ENCODE peak calls at places on chromosomes 6 and 20, in seven cellular contexts. M, Y, Q, V, A, B and N are unnamed samples.

GRCh38 chr6:14037402-14038277 is 79.9 kb upstream of the CD83 start:
- DNase-seq in M (no peak), Y (no peak), Q (no peak), V (peak; percentile 80), A (peak; percentile 68), B (no peak), N (no peak)

GRCh38 chr6:73790572-73790971 is 94.6 kb downstream of the CD109 start:
- DNase-seq in M (no peak), Y (no peak), Q (no peak), V (no peak), A (no peak), B (no peak), N (no peak)

GRCh38 chr20:418858-419365 is 10.8 kb downstream of the RBCK1 start:
- DNase-seq in M (no peak), Y (no peak), Q (no peak), V (no peak), A (no peak), B (no peak), N (no peak)

GRCh38 chr6:158707120-158707519 is 57.3 kb downstream of the SYTL3 start:
- DNase-seq in M (no peak), Y (peak; percentile 47), Q (peak; percentile 45), V (peak; percentile 56), A (peak; percentile 29), B (peak; percentile 45), N (no peak)

GRCh38 chr20:1001116-1001515 is 995 bp downstream of the RSPO4 start:
- DNase-seq in M (no peak), Y (no peak), Q (no peak), V (no peak), A (no peak), B (peak; percentile 17), N (no peak)

GRCh38 chr6:21767891-21768659 is 174.5 kb downstream of the SOX4 start:
- DNase-seq in M (no peak), Y (no peak), Q (no peak), V (peak; percentile 87), A (no peak), B (no peak), N (no peak)

GRCh38 chr6:169587992-169588391 is 113.8 kb downstream of the WDR27 start:
- DNase-seq in M (no peak), Y (no peak), Q (no peak), V (peak; percentile 67), A (no peak), B (no peak), N (no peak)

GRCh38 chr20:9989066-9989724 is 45.6 kb upstream of the ANKEF1 start:
- DNase-seq in M (no peak), Y (no peak), Q (no peak), V (peak; percentile 53), A (peak; percentile 43), B (no peak), N (no peak)

GRCh38 chr6:15741405-15741804 is 78.6 kb upstream of the DTNBP1 start:
- DNase-seq in M (no peak), Y (no peak), Q (no peak), V (no peak), A (no peak), B (no peak), N (no peak)

DNA sequence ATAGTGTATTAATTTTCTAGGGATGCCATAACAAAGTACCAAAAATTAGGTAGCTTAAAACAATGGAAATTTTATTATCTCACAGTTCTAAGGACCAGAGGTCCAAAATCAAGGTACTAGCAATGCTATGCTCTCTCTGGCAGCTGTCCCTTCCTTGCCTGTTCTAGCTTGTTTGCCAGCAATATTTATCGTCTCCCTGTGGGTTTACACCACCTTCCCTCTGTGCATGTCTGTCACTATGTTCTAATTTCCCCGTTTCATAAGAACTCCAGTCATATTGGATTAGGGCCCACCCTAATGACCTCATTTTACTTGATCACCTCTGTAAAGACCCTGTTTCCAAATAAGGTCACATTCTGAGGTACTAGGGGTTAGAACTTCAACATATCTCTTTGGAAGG is 217.2 kb downstream of the IBTK start:
- DNase-seq in M (no peak), Y (no peak), Q (no peak), V (no peak), A (no peak), B (no peak), N (no peak)
- H3K27ac ChIP-seq in M (no peak overlapping the region), Y (no peak overlapping the region), Q (no peak overlapping the region), V (no peak overlapping the region), A (no peak overlapping the region), B (no peak overlapping the region), N (no peak overlapping the region)

GRCh38 chr20:50387996-50388332 is 122.2 kb upstream of the PTPN1 start:
- DNase-seq in M (no peak), Y (no peak), Q (no peak), V (no peak), A (peak; percentile 20), B (no peak), N (no peak)
- H3K27ac ChIP-seq in M (no peak overlapping the region), Y (no peak overlapping the region), Q (peak overlapping the region; percentile 8), V (no peak overlapping the region), A (peak overlapping the region; percentile 10), B (no peak overlapping the region), N (no peak overlapping the region)

DNA sequence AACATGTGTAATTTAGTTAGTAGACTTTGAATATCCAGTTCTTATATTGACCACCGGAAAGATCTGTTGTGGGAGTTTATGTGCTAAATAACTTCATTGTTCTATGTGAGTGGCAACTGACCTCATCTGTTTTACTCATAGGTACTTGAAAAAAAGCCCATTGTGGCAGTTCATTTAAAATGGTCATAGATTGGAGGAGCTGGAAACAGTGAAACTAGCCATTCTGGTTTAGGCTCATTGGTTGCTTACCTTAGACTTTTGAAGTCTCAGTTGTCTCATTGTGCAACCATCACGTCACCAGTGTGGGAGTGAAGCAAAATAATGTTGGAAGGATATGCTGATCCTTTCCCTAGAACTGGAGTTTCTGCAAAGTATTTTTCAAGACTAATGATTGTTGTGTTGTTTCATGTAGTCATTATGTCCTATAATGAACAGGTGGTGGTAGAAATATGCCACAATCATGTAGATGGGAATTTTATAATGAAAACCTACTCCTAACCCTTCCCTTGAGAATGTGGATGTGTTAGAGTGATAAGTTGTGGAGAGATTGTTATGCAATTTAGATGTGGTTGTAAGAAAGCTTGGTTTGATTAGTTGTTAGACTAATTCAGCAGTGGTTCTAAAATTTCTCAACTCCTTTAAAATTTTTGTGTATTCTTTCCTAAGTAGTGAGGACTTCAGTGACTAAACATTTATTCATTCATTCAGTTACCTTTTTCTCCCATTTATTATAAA is 18.3 kb downstream of the DSP start:
- DNase-seq in M (no peak), Y (no peak), Q (no peak), V (no peak), A (no peak), B (no peak), N (no peak)
- H3K27ac ChIP-seq in M (peak overlapping the region; percentile 76), Y (peak overlapping the region; percentile 88), Q (no peak overlapping the region), V (no peak overlapping the region), A (no peak overlapping the region), B (no peak overlapping the region), N (no peak overlapping the region)

GRCh38 chr20:45339799-45340198 is 8.4 kb downstream of the SDC4 start:
- DNase-seq in M (no peak), Y (no peak), Q (no peak), V (no peak), A (no peak), B (no peak), N (no peak)

GRCh38 chr20:45339084-45339483 is 9.1 kb downstream of the SDC4 start:
- DNase-seq in M (no peak), Y (no peak), Q (no peak), V (no peak), A (no peak), B (no peak), N (no peak)

GRCh38 chr20:45340951-45341350 is 7.3 kb downstream of the SDC4 start:
- DNase-seq in M (no peak), Y (peak; percentile 29), Q (no peak), V (no peak), A (no peak), B (peak; percentile 55), N (no peak)

GRCh38 chr20:45341579-45341938 is 6.7 kb downstream of the SDC4 start:
- DNase-seq in M (peak; percentile 66), Y (peak; percentile 72), Q (no peak), V (no peak), A (no peak), B (no peak), N (no peak)

GRCh38 chr20:45340236-45340847 is 7.9 kb downstream of the SDC4 start:
- DNase-seq in M (peak; percentile 89), Y (peak; percentile 92), Q (no peak), V (no peak), A (no peak), B (no peak), N (no peak)
- H3K27ac ChIP-seq in M (peak overlapping the region; percentile 98), Y (peak overlapping the region; percentile 99), Q (peak overlapping the region; percentile 75), V (peak overlapping the region; percentile 31), A (no peak overlapping the region), B (peak overlapping the region; percentile 11), N (peak overlapping the region; percentile 33)